ENCODE peak calls at places on chromosomes 3 and 15, in five cellular contexts. C, F, S, T and W are unnamed samples.

GRCh38 chr3:107822308-107822707 is 268.5 kb downstream of the CD47 start:
- ATAC-seq in C (no peak), F (no peak), S (no peak), T (peak; percentile 45), W (no peak)

GRCh38 chr3:124636863-124637296 is 93.4 kb upstream of the UMPS start:
- ATAC-seq in C (no peak), F (peak; percentile 29), S (no peak), T (no peak), W (no peak)

GRCh38 chr15:101458908-101459578 is 30.5 kb downstream of the PCSK6 start:
- ATAC-seq in C (no peak), F (peak; percentile 48), S (peak; percentile 24), T (peak; percentile 25), W (no peak)

GRCh38 chr3:128917291-128917690 is 37.9 kb downstream of the ACAD9 start:
- ATAC-seq in C (no peak), F (no peak), S (no peak), T (no peak), W (no peak)

GRCh38 chr3:183937601-183938286 is 53.1 kb upstream of the PARL start:
- ATAC-seq in C (no peak), F (no peak), S (no peak), T (no peak), W (no peak)

GRCh38 chr15:70596354-70597055 is 166.9 kb downstream of the UACA start:
- ATAC-seq in C (no peak), F (no peak), S (peak; percentile 96), T (peak; percentile 95), W (peak; percentile 83)

GRCh38 chr3:183151716-183152385 is 10.7 kb downstream of the LAMP3 start:
- ATAC-seq in C (no peak), F (no peak), S (no peak), T (no peak), W (no peak)

GRCh38 chr3:144265527-144266100 is 294.0 kb downstream of the DIPK2A start:
- ATAC-seq in C (no peak), F (no peak), S (no peak), T (no peak), W (no peak)

GRCh38 chr3:193574488-193575072 is 18.4 kb upstream of the OPA1 start:
- ATAC-seq in C (no peak), F (no peak), S (peak; percentile 19), T (no peak), W (no peak)

GRCh38 chr15:99606646-99607045 is 40.9 kb downstream of the MEF2A start:
- ATAC-seq in C (no peak), F (no peak), S (no peak), T (no peak), W (no peak)

GRCh38 chr15:52220896-52221660 is 29.9 kb upstream of the GNB5 start:
- ATAC-seq in C (peak; percentile 64), F (no peak), S (no peak), T (no peak), W (no peak)

GRCh38 chr15:63611217-63611616 is 14.0 kb downstream of the FBXL22 start:
- ATAC-seq in C (no peak), F (no peak), S (no peak), T (peak; percentile 11), W (no peak)

GRCh38 chr3:194607592-194608386 is 25.4 kb downstream of the TMEM44 start:
- ATAC-seq in C (no peak), F (no peak), S (peak; percentile 27), T (peak; percentile 60), W (no peak)

GRCh38 chr3:136929984-136930671 is 27.7 kb upstream of the IL20RB start:
- ATAC-seq in C (no peak), F (peak; percentile 53), S (peak; percentile 74), T (peak; percentile 70), W (no peak)

GRCh38 chr15:31151301-31152233 is 50.0 kb upstream of the TRPM1 start:
- ATAC-seq in C (no peak), F (no peak), S (no peak), T (no peak), W (no peak)

GRCh38 chr15:63531586-63531985 is 27.2 kb downstream of the USP3 start:
- ATAC-seq in C (no peak), F (no peak), S (peak; percentile 53), T (peak; percentile 84), W (peak; percentile 48)

GRCh38 chr3:114861666-114862065 is 285.4 kb downstream of the ZBTB20 start:
- ATAC-seq in C (no peak), F (no peak), S (no peak), T (no peak), W (no peak)

GRCh38 chr3:171398343-171398742 is 61.9 kb downstream of the TNIK start:
- ATAC-seq in C (no peak), F (no peak), S (no peak), T (no peak), W (no peak)

GRCh38 chr15:40456738-40457137 is 14.0 kb upstream of the CHST14 start:
- ATAC-seq in C (no peak), F (no peak), S (peak; percentile 8), T (no peak), W (no peak)

GRCh38 chr3:32436816-32437189 is 45.1 kb downstream of the CMTM7 start:
- ATAC-seq in C (no peak), F (no peak), S (no peak), T (no peak), W (no peak)

GRCh38 chr3:122085666-122086065 is 30.5 kb downstream of the CD86 start:
- ATAC-seq in C (no peak), F (no peak), S (no peak), T (no peak), W (no peak)

GRCh38 chr3:134378384-134378783 is 4.1 kb upstream of the AMOTL2 start:
- ATAC-seq in C (peak; percentile 48), F (no peak), S (no peak), T (no peak), W (no peak)

GRCh38 chr3:16079519-16079918 is 95.0 kb upstream of the GALNT15 start:
- ATAC-seq in C (no peak), F (no peak), S (peak; percentile 84), T (no peak), W (peak; percentile 64)

GRCh38 chr3:170055209-170055608 is 17.4 kb downstream of the GPR160 start:
- ATAC-seq in C (peak; percentile 47), F (no peak), S (peak; percentile 25), T (no peak), W (no peak)

GRCh38 chr15:37079726-37080125 is 20.6 kb downstream of the MEIS2 start:
- ATAC-seq in C (no peak), F (no peak), S (no peak), T (no peak), W (peak; percentile 52)

GRCh38 chr15:93968773-93969172 is 262.6 kb upstream of the MCTP2 start:
- ATAC-seq in C (no peak), F (no peak), S (no peak), T (no peak), W (no peak)